ENCODE peak calls at places on chromosome 7, in six cellular contexts. L, O, J, Z, H and T are unnamed samples.
A peak's percentile ranks its signal among the peaks of the same experiment; 100 is the strongest.

GRCh38 chr7:120857558-120858298 is at the start of gene TSPAN12:
- DNase-seq in L (peak; percentile 37), O (peak; percentile 82), J (peak; percentile 88), Z (peak; percentile 83), H (peak; percentile 62), T (peak; percentile 48)

GRCh38 chr7:146956853-146957252 is 840.3 kb downstream of the CNTNAP2 start:
- DNase-seq in L (peak; percentile 2), O (no peak), J (no peak), Z (no peak), H (no peak), T (no peak)

GRCh38 chr7:49773082-49773938 is at the start of gene VWC2:
- DNase-seq in L (no peak), O (peak; percentile 17), J (peak; percentile 63), Z (no peak), H (no peak), T (no peak)

GRCh38 chr7:7662527-7662926 is 22.0 kb downstream of the UMAD1 start:
- DNase-seq in L (peak; percentile 22), O (no peak), J (no peak), Z (no peak), H (peak; percentile 52), T (no peak)

GRCh38 chr7:151088856-151089699 is 2.8 kb downstream of the AGAP3 start:
- DNase-seq in L (peak; percentile 79), O (no peak), J (peak; percentile 65), Z (peak; percentile 54), H (peak; percentile 70), T (no peak)

GRCh38 chr7:69691734-69692133 is 93.5 kb downstream of the AUTS2 start:
- DNase-seq in L (no peak), O (no peak), J (no peak), Z (no peak), H (no peak), T (no peak)

GRCh38 chr7:64562246-64562620 is 638 bp downstream of the ZNF680 start:
- DNase-seq in L (peak; percentile 14), O (no peak), J (no peak), Z (no peak), H (peak; percentile 3), T (no peak)

GRCh38 chr7:120353171-120353570 is 80.2 kb downstream of the KCND2 start:
- DNase-seq in L (no peak), O (no peak), J (no peak), Z (no peak), H (no peak), T (no peak)

GRCh38 chr7:95608344-95609173 is 12.2 kb upstream of the PDK4 start:
- DNase-seq in L (peak; percentile 99), O (peak; percentile 70), J (peak; percentile 89), Z (peak; percentile 96), H (peak; percentile 100), T (no peak)

GRCh38 chr7:140726304-140726703 is 29.8 kb downstream of the NDUFB2 start:
- DNase-seq in L (peak; percentile 42), O (no peak), J (no peak), Z (no peak), H (peak; percentile 45), T (no peak)

GRCh38 chr7:133957860-133958259 is 169.3 kb upstream of the LRGUK start:
- DNase-seq in L (peak; percentile 8), O (no peak), J (no peak), Z (no peak), H (no peak), T (no peak)

DNA sequence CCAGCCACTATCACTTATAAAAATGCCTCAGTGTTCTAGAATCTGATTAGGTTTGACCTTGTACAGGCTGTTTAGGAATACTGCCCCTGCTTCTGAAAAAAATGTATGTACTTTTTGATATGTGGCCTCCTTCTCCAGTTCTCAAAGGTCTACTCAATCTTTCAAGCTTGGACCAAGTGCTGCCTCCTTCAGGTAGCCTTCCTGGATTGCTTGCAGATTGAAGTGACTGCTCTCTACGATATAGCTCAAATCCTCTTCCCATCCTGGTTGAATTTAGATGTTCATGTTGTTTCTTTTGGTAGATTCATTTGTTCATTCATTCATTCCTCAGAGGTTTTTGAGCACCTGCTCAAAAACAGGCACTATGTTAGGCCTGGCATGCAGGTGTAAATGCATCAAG is 77.2 kb upstream of the NPTX2 start:
- DNase-seq in L (no peak), O (no peak), J (no peak), Z (no peak), H (no peak), T (no peak)
- TF ChIP-seq CTCF in L (no peak), O (no peak), J (no peak), Z (no peak), H (no peak), T (no peak)

DNA sequence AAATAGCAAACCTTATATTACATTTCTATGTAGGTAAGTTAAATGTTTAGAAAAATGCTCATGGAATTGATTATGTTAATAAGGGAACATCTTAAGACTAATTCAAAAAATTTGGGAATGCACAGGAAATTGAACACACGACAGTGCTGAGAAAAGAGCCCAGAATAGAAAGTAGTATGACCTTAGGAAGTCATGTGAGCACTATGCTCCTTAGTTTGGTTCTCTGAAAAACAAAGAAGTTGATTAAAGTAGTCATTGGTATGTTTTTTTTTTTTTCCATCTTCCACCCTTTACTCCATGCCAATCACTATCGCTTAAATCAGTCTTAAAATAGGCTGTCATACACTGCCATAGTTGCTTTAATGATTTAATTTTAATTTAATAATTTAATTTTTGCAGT is 242.9 kb downstream of the ANKRD7 start:
- DNase-seq in L (no peak), O (no peak), J (no peak), Z (no peak), H (no peak), T (no peak)
- TF ChIP-seq CTCF in L (no peak), O (no peak), J (no peak), Z (no peak), H (no peak), T (no peak)

GRCh38 chr7:32681174-32681518 is 185.9 kb downstream of the AVL9 start:
- DNase-seq in L (no peak), O (no peak), J (no peak), Z (no peak), H (no peak), T (no peak)
- TF ChIP-seq CTCF in L (no peak), O (no peak), J (no peak), Z (no peak), H (no peak), T (no peak)

DNA sequence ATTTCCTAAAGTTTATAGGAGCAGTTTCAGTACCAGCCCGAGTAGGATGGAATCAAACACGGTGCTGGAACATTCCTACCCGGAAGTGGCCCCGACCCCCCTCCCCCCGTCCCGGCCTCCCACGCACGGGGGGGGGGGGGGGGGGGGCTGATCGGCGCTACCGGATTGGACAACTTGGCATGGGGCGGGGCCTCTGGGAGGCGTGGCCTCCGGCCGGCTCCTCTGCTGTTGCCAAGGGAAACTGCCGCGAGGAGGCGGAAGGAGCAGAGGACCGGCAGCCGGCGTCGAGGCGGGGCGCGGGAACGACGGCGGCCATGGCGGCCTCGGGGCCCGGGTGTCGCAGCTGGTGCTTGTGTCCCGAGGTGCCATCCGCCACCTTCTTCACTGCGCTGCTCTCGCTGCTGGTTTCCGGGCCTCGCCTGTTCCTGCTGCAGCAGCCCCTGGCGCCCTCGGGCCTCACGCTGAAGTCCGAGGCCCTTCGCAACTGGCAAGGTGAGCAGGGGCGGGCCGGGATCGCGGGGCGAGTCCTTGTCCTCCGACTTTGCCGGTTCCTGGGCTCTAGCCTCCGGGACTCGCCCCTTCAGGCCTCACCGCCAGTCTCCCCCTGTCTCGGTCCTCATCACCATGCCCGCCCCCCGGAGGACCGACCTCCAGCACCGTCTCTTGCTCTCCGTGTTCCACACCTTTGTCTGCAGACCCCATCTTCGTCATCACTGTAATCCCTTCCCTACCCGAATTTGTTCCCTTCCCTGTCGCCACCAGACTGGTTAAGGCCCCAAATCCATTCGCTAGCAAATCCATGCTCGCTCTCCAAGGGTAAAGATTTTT is at the start of gene RHBDD2:
- DNase-seq in L (peak; percentile 87), O (peak; percentile 93), J (peak; percentile 97), Z (peak; percentile 97), H (peak; percentile 92), T (peak; percentile 90)
- TF ChIP-seq CTCF in L (no peak), O (no peak), J (no peak), Z (no peak), H (no peak), T (no peak)

GRCh38 chr7:149028346-149029109 is at the start of gene PDIA4:
- DNase-seq in L (peak; percentile 99), O (peak; percentile 100), J (peak; percentile 100), Z (peak; percentile 100), H (peak; percentile 99), T (peak; percentile 91)
- TF ChIP-seq CTCF in L (no peak), O (peak; percentile 35), J (no peak), Z (no peak), H (peak; percentile 23), T (no peak)

GRCh38 chr7:43729214-43729923 is at the start of gene COA1:
- DNase-seq in L (peak; percentile 93), O (peak; percentile 56), J (peak; percentile 86), Z (peak; percentile 89), H (peak; percentile 94), T (peak; percentile 43)
- TF ChIP-seq CTCF in L (no peak), O (peak; percentile 24), J (no peak), Z (no peak), H (peak; percentile 23), T (no peak)

GRCh38 chr7:23105644-23106490 is at the start of gene KLHL7:
- DNase-seq in L (peak; percentile 84), O (peak; percentile 95), J (peak; percentile 97), Z (peak; percentile 98), H (peak; percentile 88), T (peak; percentile 45)
- TF ChIP-seq CTCF in L (peak; percentile 17), O (no peak), J (no peak), Z (no peak), H (peak; percentile 30), T (no peak)

GRCh38 chr7:135662123-135662372 is 266 bp upstream of the STMP1 start:
- DNase-seq in L (no peak), O (no peak), J (no peak), Z (no peak), H (no peak), T (no peak)
- TF ChIP-seq CTCF in L (no peak), O (no peak), J (no peak), Z (peak; percentile 77), H (no peak), T (no peak)